ENCODE peak calls at places on chromosomes 6 and 20, in four cellular contexts. B is PC-3, M is AG10803, Z is NCI-H2081. Y is an unnamed sample.

GRCh38 chr6:137208279-137208678 is 10.9 kb downstream of the IFNGR1 start:
- DNase-seq in M (no peak), B (no peak), Z (no peak), Y (no peak)

GRCh38 chr20:1180949-1181348 is 3.8 kb downstream of the TMEM74B start:
- DNase-seq in B (no peak), Z (no peak), M (no peak), Y (no peak)

GRCh38 chr6:73728548-73729205 is 32.7 kb downstream of the CD109 start:
- DNase-seq in Z (no peak), M (no peak), B (no peak), Y (no peak)

GRCh38 chr20:62832212-62832922 is 15.5 kb downstream of the COL9A3 start:
- DNase-seq in B (peak; percentile 76), M (no peak), Z (peak; percentile 83), Y (no peak)

GRCh38 chr6:106159531-106159940 is 73.4 kb downstream of the PRDM1 start:
- DNase-seq in B (peak; percentile 80), M (peak; percentile 97), Z (no peak), Y (peak; percentile 98)

GRCh38 chr6:137731960-137732616 is 135.0 kb upstream of the TNFAIP3 start:
- DNase-seq in Z (no peak), M (peak; percentile 82), B (peak; percentile 86), Y (peak; percentile 30)

GRCh38 chr6:85449388-85449817 is 480 bp upstream of the NT5E start:
- DNase-seq in Z (no peak), M (peak; percentile 77), B (no peak), Y (peak; percentile 83)

GRCh38 chr20:1734269-1734858 is 76.8 kb upstream of the SIRPG start:
- DNase-seq in Z (no peak), B (peak; percentile 79), M (peak; percentile 20), Y (no peak)

GRCh38 chr6:34393968-34394305 is 1.5 kb upstream of the NUDT3 start:
- DNase-seq in Z (no peak), B (no peak), M (no peak), Y (no peak)

GRCh38 chr6:135703621-135704020 is 147.9 kb upstream of the PDE7B start:
- DNase-seq in Z (no peak), B (no peak), M (peak; percentile 33), Y (no peak)

GRCh38 chr6:10976571-10976970 is 67.5 kb downstream of the ELOVL2 start:
- DNase-seq in Z (no peak), B (peak; percentile 7), M (no peak), Y (no peak)

GRCh38 chr6:99746261-99746895 is 139.7 kb downstream of the PRDM13 start:
- DNase-seq in M (peak; percentile 80), Z (peak; percentile 69), B (peak; percentile 75), Y (peak; percentile 36)

GRCh38 chr20:4613184-4613583 is 108.5 kb upstream of the PRND start:
- DNase-seq in Z (no peak), B (no peak), M (peak; percentile 42), Y (peak; percentile 66)

GRCh38 chr6:170021579-170021978 is 269.3 kb downstream of the DLL1 start:
- DNase-seq in Z (no peak), M (no peak), B (no peak), Y (no peak)

GRCh38 chr20:62475027-62475818 is 572 bp downstream of the GATA5 start:
- DNase-seq in B (no peak), Z (no peak), M (no peak), Y (no peak)

GRCh38 chr6:149094156-149094555 is 223.4 kb upstream of the TAB2 start:
- DNase-seq in Z (no peak), B (peak; percentile 62), M (peak; percentile 5), Y (peak; percentile 64)

GRCh38 chr6:503610-504362 is 112.2 kb downstream of the IRF4 start:
- DNase-seq in M (no peak), Z (no peak), B (no peak), Y (no peak)

GRCh38 chr20:19456600-19457390 is 244.4 kb downstream of the SLC24A3 start:
- DNase-seq in Z (no peak), B (no peak), M (no peak), Y (no peak)

GRCh38 chr20:21251278-21251677 is 51.9 kb upstream of the XRN2 start:
- DNase-seq in Z (no peak), M (peak; percentile 11), B (peak; percentile 77), Y (peak; percentile 51)

GRCh38 chr6:2468601-2468955 is 223.2 kb upstream of the GMDS start:
- DNase-seq in M (peak; percentile 8), Z (no peak), B (no peak), Y (peak; percentile 36)